ENCODE peak calls at places on chromosomes 6 and 20, in eight cellular contexts. G, U, B, W, T, K, A and Y are unnamed samples.
A peak's percentile ranks its signal among the peaks of the same experiment; 100 is the strongest.

GRCh38 chr6:10487668-10488327 is 33.4 kb upstream of the GCNT2 start:
- DNase-seq in G (no peak), U (no peak), B (no peak), W (no peak), T (no peak), K (no peak), A (no peak), Y (no peak)

GRCh38 chr6:112879920-112880413 is 532.8 kb downstream of the RFPL4B start:
- DNase-seq in G (peak; percentile 52), U (no peak), B (peak; percentile 58), W (no peak), T (no peak), K (no peak), A (no peak), Y (no peak)

GRCh38 chr6:123418101-123418500 is 218.6 kb downstream of the TRDN start:
- DNase-seq in G (no peak), U (no peak), B (no peak), W (no peak), T (no peak), K (no peak), A (no peak), Y (no peak)

GRCh38 chr6:38024908-38025307 is 205.4 kb downstream of the ZFAND3 start:
- DNase-seq in G (no peak), U (peak; percentile 23), B (no peak), W (no peak), T (no peak), K (no peak), A (peak; percentile 12), Y (no peak)

GRCh38 chr20:54133434-54134427 is 40.1 kb downstream of the CYP24A1 start:
- DNase-seq in G (no peak), U (peak; percentile 49), B (no peak), W (no peak), T (peak; percentile 88), K (no peak), A (peak; percentile 76), Y (no peak)

GRCh38 chr6:112443666-112444065 is 96.5 kb downstream of the RFPL4B start:
- DNase-seq in G (peak; percentile 21), U (peak; percentile 49), B (no peak), W (no peak), T (peak; percentile 65), K (no peak), A (no peak), Y (no peak)

GRCh38 chr20:33187491-33187890 is 19.5 kb downstream of the BPIFA2 start:
- DNase-seq in G (no peak), U (no peak), B (no peak), W (no peak), T (no peak), K (no peak), A (no peak), Y (no peak)

GRCh38 chr6:91303326-91303725 is 716.5 kb upstream of the MAP3K7 start:
- DNase-seq in G (no peak), U (no peak), B (no peak), W (no peak), T (no peak), K (no peak), A (no peak), Y (no peak)

GRCh38 chr6:118789419-118789818 is 104.5 kb upstream of the ASF1A start:
- DNase-seq in G (no peak), U (no peak), B (no peak), W (no peak), T (no peak), K (no peak), A (no peak), Y (no peak)

GRCh38 chr6:1479095-1479494 is 89.7 kb downstream of the FOXF2 start:
- DNase-seq in G (no peak), U (peak; percentile 60), B (no peak), W (no peak), T (peak; percentile 92), K (no peak), A (no peak), Y (no peak)

GRCh38 chr6:108417027-108417426 is 122.2 kb downstream of the AFG1L start:
- DNase-seq in G (no peak), U (no peak), B (no peak), W (no peak), T (no peak), K (no peak), A (no peak), Y (no peak)

GRCh38 chr6:35015476-35015875 is 125.7 kb downstream of the TCP11 start:
- DNase-seq in G (no peak), U (no peak), B (no peak), W (no peak), T (no peak), K (no peak), A (no peak), Y (no peak)

GRCh38 chr6:25560851-25561250 is 91.2 kb upstream of the SCGN start:
- DNase-seq in G (no peak), U (no peak), B (no peak), W (no peak), T (no peak), K (no peak), A (no peak), Y (no peak)

GRCh38 chr6:6818078-6818639 is 229.6 kb downstream of the LY86 start:
- DNase-seq in G (no peak), U (no peak), B (no peak), W (no peak), T (no peak), K (no peak), A (no peak), Y (no peak)

GRCh38 chr20:48614593-48615274 is 213.1 kb downstream of the PREX1 start:
- DNase-seq in G (no peak), U (no peak), B (no peak), W (no peak), T (peak; percentile 43), K (no peak), A (no peak), Y (no peak)

GRCh38 chr20:50824137-50824536 is 29.3 kb downstream of the BCAS4 start:
- DNase-seq in G (peak; percentile 47), U (peak; percentile 91), B (no peak), W (no peak), T (peak; percentile 83), K (no peak), A (no peak), Y (no peak)